ENCODE peak calls at places on chromosomes 13 and 19, in seven cellular contexts. E, L, U, Y, A, O and H are unnamed samples.

GRCh38 chr13:73850104-73850898 is 283.9 kb downstream of the KLF12 start:
- DNase-seq in O (no peak), A (no peak), U (no peak), E (no peak), Y (no peak), L (no peak), H (no peak)

GRCh38 chr19:44151491-44151890 is 10.1 kb downstream of the ZNF234 start:
- DNase-seq in O (no peak), A (no peak), E (no peak), Y (no peak), U (no peak), L (no peak), H (no peak)

GRCh38 chr19:22545751-22546150 is 88.4 kb upstream of the ZNF492 start:
- DNase-seq in U (no peak), O (no peak), Y (peak; percentile 42), A (peak; percentile 30), E (peak; percentile 67), L (peak; percentile 27), H (no peak)

GRCh38 chr13:30705672-30706071 is 29.7 kb upstream of the ALOX5AP start:
- DNase-seq in A (no peak), U (no peak), Y (no peak), O (no peak), L (peak; percentile 5), E (no peak), H (peak; percentile 74)

GRCh38 chr13:100535401-100536135 is 53.0 kb downstream of the GGACT start:
- DNase-seq in E (no peak), O (no peak), A (no peak), U (no peak), L (no peak), Y (no peak), H (no peak)

GRCh38 chr19:15332311-15332996 is at the start of gene BRD4:
- DNase-seq in Y (peak; percentile 68), A (peak; percentile 64), L (peak; percentile 48), E (peak; percentile 81), O (peak; percentile 83), U (peak; percentile 82), H (no peak)

GRCh38 chr13:62779146-62779545 is 1363.5 kb upstream of the PCDH20 start:
- DNase-seq in A (no peak), E (peak; percentile 49), Y (no peak), O (no peak), L (no peak), U (no peak), H (no peak)

GRCh38 chr19:48006762-48007161 is 12.3 kb downstream of the ELSPBP1 start:
- DNase-seq in E (peak; percentile 83), Y (no peak), L (peak; percentile 74), U (no peak), A (no peak), O (no peak), H (no peak)

GRCh38 chr13:79155883-79156282 is 250.2 kb downstream of the RBM26 start:
- DNase-seq in O (no peak), E (peak; percentile 34), A (no peak), Y (no peak), U (no peak), L (no peak), H (no peak)

GRCh38 chr19:54206831-54207177 is 6.1 kb downstream of the RPS9 start:
- DNase-seq in A (no peak), O (no peak), U (no peak), E (no peak), Y (no peak), L (no peak), H (no peak)

GRCh38 chr19:33299061-33299665 is 3.2 kb downstream of the CEBPA start:
- DNase-seq in E (no peak), O (no peak), Y (no peak), U (no peak), A (no peak), L (no peak), H (no peak)

GRCh38 chr13:47499358-47500150 is 501.5 kb downstream of the SUCLA2 start:
- DNase-seq in U (no peak), Y (no peak), L (no peak), E (no peak), O (no peak), A (no peak), H (peak; percentile 60)

GRCh38 chr19:6216236-6216995 is 63.4 kb downstream of the MLLT1 start:
- DNase-seq in Y (no peak), A (no peak), U (no peak), L (no peak), O (no peak), E (no peak), H (no peak)

GRCh38 chr13:111469916-111470506 is 149.6 kb downstream of the TEX29 start:
- DNase-seq in L (no peak), A (no peak), U (no peak), Y (no peak), E (no peak), O (no peak), H (no peak)

GRCh38 chr19:5149508-5149907 is 180.6 kb downstream of the KDM4B start:
- DNase-seq in U (peak; percentile 60), E (no peak), L (no peak), Y (no peak), A (no peak), O (no peak), H (no peak)

GRCh38 chr19:18913466-18913865 is 5.7 kb downstream of the COPE start:
- DNase-seq in A (no peak), O (no peak), L (no peak), U (no peak), Y (no peak), E (no peak), H (no peak)

GRCh38 chr13:21034602-21035190 is 26.7 kb downstream of the LATS2 start:
- DNase-seq in O (no peak), A (peak; percentile 50), L (no peak), Y (no peak), U (no peak), E (peak; percentile 63), H (no peak)

GRCh38 chr19:29547361-29547960 is 21.7 kb downstream of the VSTM2B start:
- DNase-seq in E (no peak), U (peak; percentile 20), L (no peak), Y (no peak), O (no peak), A (no peak), H (no peak)

GRCh38 chr13:113129921-113130750 is 7.5 kb downstream of the F10 start:
- DNase-seq in L (no peak), Y (no peak), O (peak; percentile 45), A (no peak), E (no peak), U (peak; percentile 56), H (no peak)

GRCh38 chr19:17469371-17470203 is 737 bp upstream of the SLC27A1 start:
- DNase-seq in O (peak; percentile 98), E (peak; percentile 98), A (peak; percentile 97), Y (peak; percentile 83), L (peak; percentile 97), U (peak; percentile 99), H (peak; percentile 96)

GRCh38 chr13:97280478-97280877 is 58.3 kb downstream of the MBNL2 start:
- DNase-seq in E (no peak), Y (no peak), O (no peak), A (no peak), U (no peak), L (no peak), H (no peak)
- H3K4me1 ChIP-seq in E (no peaks in the 10 kb centered on the region), Y (peaks cover 6% of the 10 kb centered on the region), O (peaks cover 77% of the 10 kb centered on the region), A (peaks cover 58% of the 10 kb centered on the region), U (peaks cover 59% of the 10 kb centered on the region), L (peaks cover 82% of the 10 kb centered on the region), H (peaks cover 70% of the 10 kb centered on the region)

DNA sequence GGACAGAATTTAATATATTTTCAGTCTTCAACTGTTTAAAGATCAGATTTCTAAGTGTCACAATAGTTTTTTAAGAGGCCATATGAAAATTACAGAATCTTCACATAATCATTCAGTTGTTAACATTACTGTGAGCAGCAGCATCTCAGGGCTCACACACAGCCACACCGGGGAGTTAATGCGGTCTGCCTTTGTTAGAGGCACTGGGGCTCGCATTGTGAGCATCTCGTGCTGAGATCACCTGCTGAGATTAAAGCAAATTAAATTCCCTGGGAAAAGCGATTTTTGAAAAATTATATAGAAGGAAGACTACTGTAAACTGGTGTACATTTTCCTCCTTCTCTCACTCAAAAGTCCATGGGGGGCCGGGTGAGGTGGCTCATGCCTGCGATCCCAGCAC is 16.6 kb downstream of the GPR12 start:
- DNase-seq in E (peak; percentile 43), Y (no peak), A (no peak), O (no peak), U (no peak), L (no peak), H (no peak)
- TF ChIP-seq CTCF in E (no peak), Y (no peak), A (no peak), O (no peak), U (no peak), L (no peak), H (no peak)

GRCh38 chr19:46346821-46347571 is at the start of gene PPP5C:
- DNase-seq in O (peak; percentile 95), L (peak; percentile 98), A (peak; percentile 90), E (peak; percentile 97), U (peak; percentile 94), Y (peak; percentile 95), H (peak; percentile 59)

GRCh38 chr19:46347985-46348384 is 1.1 kb downstream of the PPP5C start:
- DNase-seq in E (no peak), O (no peak), L (no peak), A (no peak), Y (no peak), U (no peak), H (no peak)

GRCh38 chr19:46345157-46345556 is 1.7 kb upstream of the PPP5C start:
- DNase-seq in O (no peak), U (no peak), A (no peak), E (no peak), L (no peak), Y (no peak), H (no peak)

GRCh38 chr19:46349311-46349993 is 2.6 kb downstream of the PPP5C start:
- DNase-seq in L (no peak), A (no peak), O (peak; percentile 48), U (no peak), E (no peak), Y (peak; percentile 15), H (no peak)

DNA sequence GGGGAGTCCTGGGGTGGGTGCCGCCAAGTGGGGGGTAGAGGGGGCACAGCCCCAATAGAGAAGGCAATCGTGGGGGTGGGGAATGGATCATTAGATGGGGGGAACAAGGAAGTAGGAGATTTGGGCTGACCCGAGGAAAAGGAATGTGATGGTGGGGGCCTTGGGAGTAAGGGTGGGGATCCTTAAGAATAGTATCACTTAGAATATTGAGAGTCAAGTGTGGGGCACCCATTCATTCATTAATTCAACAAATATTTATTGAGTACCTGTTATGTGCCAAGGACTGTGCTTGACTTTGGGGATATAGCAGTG is 641 bp downstream of the PPP5C start:
- DNase-seq in L (no peak), A (no peak), U (no peak), E (no peak), Y (no peak), O (no peak), H (no peak)
- H3K4me1 ChIP-seq in L (peaks cover 44% of the 10 kb centered on the region), A (peaks cover 45% of the 10 kb centered on the region), U (peaks cover 45% of the 10 kb centered on the region), E (peaks cover 26% of the 10 kb centered on the region), Y (peaks cover 36% of the 10 kb centered on the region), O (peaks cover 53% of the 10 kb centered on the region), H (peaks cover 20% of the 10 kb centered on the region)

DNA sequence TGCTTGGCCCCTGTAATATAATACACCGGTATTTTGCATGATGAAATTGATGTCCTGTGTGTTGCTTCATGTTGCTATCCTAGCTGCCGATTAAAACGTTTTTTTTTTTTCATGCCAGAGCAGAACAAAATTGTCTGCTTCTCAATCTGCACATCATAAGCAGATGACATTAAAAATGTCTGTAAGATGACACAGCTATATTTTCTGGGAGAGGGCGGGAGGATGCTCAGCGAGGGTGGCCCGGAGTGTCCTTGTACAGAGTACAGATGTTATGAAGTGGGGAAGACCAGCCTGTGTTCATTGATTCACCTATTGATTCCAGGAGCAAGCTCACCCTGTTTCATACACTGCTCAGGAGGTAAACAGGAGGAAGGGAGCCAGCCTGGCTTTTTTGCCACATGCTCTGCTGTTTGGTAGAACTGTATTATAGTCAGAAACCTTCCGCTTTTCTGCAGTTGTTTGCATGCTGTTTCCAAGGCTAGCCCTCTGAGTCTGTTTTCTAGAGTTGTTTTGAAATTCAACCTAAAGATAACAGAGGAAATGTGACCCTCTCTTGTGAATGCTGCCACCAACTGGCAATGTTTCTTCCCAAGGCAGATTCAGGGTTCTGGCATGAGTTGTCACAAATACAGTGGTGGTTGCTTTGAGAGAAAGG is 4.7 kb upstream of the IRS2 start:
- DNase-seq in Y (peak; percentile 75), E (peak; percentile 76), U (no peak), L (peak; percentile 69), A (peak; percentile 25), O (no peak), H (no peak)
- TF ChIP-seq CTCF in Y (peak; percentile 81), E (peak; percentile 63), U (no peak), L (peak; percentile 68), A (peak; percentile 37), O (peak; percentile 37), H (peak; percentile 70)